ENCODE peak calls at places on chromosomes 5 and 9, in nine cellular contexts. S is tibial artery, G is heart left ventricle, O is neural progenitor cell, B is MG63, Z is NT2/D1, D is uterus, E is transverse colon, L is WERI-Rb-1. X is an unnamed sample. For H3K27me3, the result is how much of the 10 kb centered on the place peaks cover.

GRCh38 chr9:123246534-123246933 is 21.9 kb downstream of the STRBP start:
- DNase-seq in S (no peak), G (no peak), O (no peak), B (no peak), Z (no peak), D (no peak), E (no peak), L (no peak), X (no peak)

GRCh38 chr5:143194206-143194605 is 209.3 kb downstream of the NR3C1 start:
- DNase-seq in S (no peak), G (no peak), O (no peak), B (no peak), Z (no peak), D (no peak), E (no peak), L (no peak), X (no peak)

GRCh38 chr9:109171926-109172325 is 4.9 kb upstream of the FRRS1L start:
- DNase-seq in S (no peak), G (no peak), O (no peak), B (peak), Z (no peak), D (no peak), E (no peak), L (no peak), X (no peak)

GRCh38 chr5:121053055-121053985 is 589.2 kb downstream of the PRR16 start:
- DNase-seq in S (no peak), G (no peak), O (no peak), B (no peak), Z (no peak), D (no peak), E (no peak), L (no peak), X (no peak)

GRCh38 chr5:75274486-75274885 is 37.8 kb upstream of the ANKRD31 start:
- DNase-seq in S (no peak), G (no peak), O (no peak), B (no peak), Z (no peak), D (no peak), E (no peak), L (no peak), X (no peak)

GRCh38 chr5:54022156-54022685 is 288.2 kb downstream of the ARL15 start:
- DNase-seq in S (no peak), G (no peak), O (no peak), B (no peak), Z (no peak), D (no peak), E (no peak), L (no peak), X (no peak)

GRCh38 chr9:118318770-118319443 is 614.7 kb downstream of the TLR4 start:
- DNase-seq in S (no peak), G (peak), O (no peak), B (peak), Z (no peak), D (no peak), E (no peak), L (no peak), X (no peak)

GRCh38 chr5:111227805-111228204 is 3.6 kb downstream of the CAMK4 start:
- DNase-seq in S (no peak), G (no peak), O (no peak), B (peak), Z (no peak), D (no peak), E (peak), L (no peak), X (no peak)

GRCh38 chr5:44389410-44389879 is at the start of gene FGF10:
- DNase-seq in S (no peak), G (no peak), O (peak), B (peak), Z (peak), D (peak), E (peak), L (peak), X (no peak)

GRCh38 chr9:117189121-117189520 is 225.7 kb downstream of the ASTN2 start:
- DNase-seq in S (no peak), G (no peak), O (no peak), B (no peak), Z (no peak), D (no peak), E (no peak), L (no peak), X (no peak)

GRCh38 chr9:117188394-117188793 is 226.5 kb downstream of the ASTN2 start:
- DNase-seq in S (no peak), G (no peak), O (no peak), B (no peak), Z (no peak), D (no peak), E (no peak), L (no peak), X (no peak)

GRCh38 chr9:117187498-117187897 is 227.4 kb downstream of the ASTN2 start:
- DNase-seq in S (no peak), G (no peak), O (no peak), B (no peak), Z (no peak), D (no peak), E (no peak), L (no peak), X (no peak)

GRCh38 chr9:117180896-117181456 is 233.9 kb downstream of the ASTN2 start:
- DNase-seq in S (no peak), G (no peak), O (no peak), B (no peak), Z (no peak), D (no peak), E (no peak), L (no peak), X (no peak)

GRCh38 chr9:117184173-117184572 is 230.7 kb downstream of the ASTN2 start:
- DNase-seq in S (no peak), G (no peak), O (no peak), B (peak), Z (no peak), D (no peak), E (no peak), L (no peak), X (no peak)
- H3K27me3 ChIP-seq in S (under half), G (under half), O (under half), B (under half), Z (under half), D (under half), E (under half), L (under half), X (under half)

DNA sequence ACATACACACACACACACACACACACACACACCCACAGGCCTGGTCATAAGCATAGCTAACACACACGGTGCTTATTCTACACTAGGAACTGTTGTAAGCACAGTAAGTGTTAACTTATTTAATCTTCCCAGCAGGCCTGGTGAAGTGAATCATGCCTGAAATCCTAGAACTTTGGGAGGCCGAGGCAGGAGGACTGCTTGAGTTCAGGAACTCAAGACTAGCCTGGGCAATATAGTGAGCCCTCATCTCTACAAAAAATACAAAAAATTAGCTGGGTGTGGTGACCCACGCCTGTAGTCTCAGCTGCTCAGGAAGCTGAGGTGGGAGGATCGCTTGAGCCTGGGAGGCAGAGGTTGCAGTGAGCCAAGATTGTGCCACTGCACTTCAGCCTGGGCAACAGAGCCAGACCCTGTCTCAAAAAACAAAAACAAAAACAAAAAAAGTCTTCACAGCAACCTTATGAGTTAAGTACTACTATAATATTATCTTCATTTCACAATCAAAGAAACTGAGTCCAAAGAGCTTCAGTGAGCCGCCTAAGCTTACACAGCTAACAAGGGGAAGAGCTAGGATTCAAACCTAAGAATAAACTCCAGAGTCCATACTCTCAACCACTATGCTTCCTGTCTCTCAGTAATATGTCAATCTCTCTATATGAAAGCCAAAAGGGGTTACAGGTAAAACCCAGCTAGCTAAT is 2.3 kb downstream of the MEGF9 start:
- DNase-seq in S (no peak), G (no peak), O (no peak), B (no peak), Z (no peak), D (no peak), E (no peak), L (no peak), X (no peak)
- H3K4me3 ChIP-seq in S (peak), G (no peak), O (peak), B (no peak), Z (no peak), D (no peak), E (no peak), L (no peak), X (peak)

GRCh38 chr5:116573279-116573616 is 1.4 kb downstream of the SEMA6A start:
- DNase-seq in S (peak), G (peak), O (peak), B (no peak), Z (no peak), D (peak), E (peak), L (peak), X (no peak)

GRCh38 chr5:116573617-116574431 is 799 bp downstream of the SEMA6A start:
- DNase-seq in S (peak), G (peak), O (peak), B (peak), Z (no peak), D (no peak), E (peak), L (peak), X (no peak)

GRCh38 chr5:116571568-116572321 is 2.9 kb downstream of the SEMA6A start:
- DNase-seq in S (no peak), G (no peak), O (peak), B (no peak), Z (no peak), D (no peak), E (no peak), L (no peak), X (no peak)

GRCh38 chr5:116574682-116575634 is at the start of gene SEMA6A:
- DNase-seq in S (peak), G (peak), O (peak), B (peak), Z (peak), D (peak), E (peak), L (peak), X (peak)

GRCh38 chr5:116572375-116573278 is 2.0 kb downstream of the SEMA6A start:
- DNase-seq in S (peak), G (peak), O (peak), B (no peak), Z (no peak), D (peak), E (peak), L (peak), X (no peak)
- H3K27me3 ChIP-seq in S (under half), G (under half), O (under half), B (half or more), Z (under half), D (under half), E (under half), L (under half), X (under half)

GRCh38 chr9:34151398-34151797 is 24.9 kb upstream of the DCAF12 start:
- DNase-seq in S (no peak), G (no peak), O (no peak), B (no peak), Z (no peak), D (no peak), E (no peak), L (no peak), X (no peak)
- H3K4me3 ChIP-seq in S (no peak), G (no peak), O (no peak), B (no peak), Z (no peak), D (no peak), E (no peak), L (no peak), X (no peak)

GRCh38 chr5:170627271-170627670 is 123.5 kb downstream of the KCNIP1 start:
- DNase-seq in S (no peak), G (no peak), O (no peak), B (no peak), Z (no peak), D (no peak), E (no peak), L (no peak), X (no peak)
- H3K27me3 ChIP-seq in S (under half), G (under half), O (under half), B (under half), Z (under half), D (under half), E (under half), L (half or more), X (under half)

DNA sequence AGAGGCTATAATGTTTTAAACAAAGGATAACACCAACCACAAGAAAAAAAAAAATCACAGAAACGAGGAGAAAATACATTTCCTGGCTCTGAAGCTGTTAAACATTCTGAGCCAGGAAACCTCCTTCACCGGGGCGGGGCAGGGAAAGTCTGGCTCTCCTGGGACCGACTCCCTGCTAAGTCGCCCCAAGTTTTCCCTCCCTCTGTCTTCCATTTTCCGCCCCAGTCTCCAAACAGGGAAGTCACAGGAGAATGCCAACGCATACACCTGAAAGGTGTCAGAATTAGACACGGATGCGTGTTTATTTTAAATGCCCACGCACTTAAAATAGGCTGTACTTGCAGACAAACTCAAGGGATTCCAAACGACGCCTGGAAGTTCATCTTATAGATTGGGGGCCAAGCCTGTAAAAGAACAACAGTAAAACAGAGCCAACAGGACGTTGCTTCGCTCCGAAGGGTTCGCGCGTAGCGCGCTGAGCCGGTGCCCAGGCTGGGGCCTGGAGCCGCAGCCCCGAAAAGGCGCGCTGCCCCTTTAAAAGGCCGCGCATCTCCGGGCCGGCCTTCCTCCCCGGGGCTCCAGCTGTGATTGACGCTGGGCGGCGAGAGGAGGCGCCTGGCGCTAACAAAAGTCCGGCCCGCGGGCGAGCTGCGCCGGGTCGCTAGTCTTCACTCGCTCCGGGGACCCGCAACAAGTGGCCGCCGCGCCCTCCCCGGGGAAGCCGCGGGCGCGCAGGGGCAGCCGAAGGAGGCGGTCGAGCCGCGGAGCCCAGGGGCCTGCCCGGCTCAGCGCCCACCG is at the start of gene FBXL7:
- DNase-seq in S (peak), G (peak), O (peak), B (peak), Z (peak), D (peak), E (peak), L (peak), X (peak)
- H3K4me3 ChIP-seq in S (peak), G (peak), O (peak), B (peak), Z (peak), D (peak), E (peak), L (peak), X (peak)

GRCh38 chr9:93346240-93347112 is 105.0 kb upstream of the FAM120A start:
- DNase-seq in S (no peak), G (no peak), O (peak), B (peak), Z (no peak), D (no peak), E (no peak), L (no peak), X (no peak)
- H3K27me3 ChIP-seq in S (under half), G (under half), O (half or more), B (under half), Z (under half), D (under half), E (under half), L (under half), X (under half)

GRCh38 chr5:52727568-52727967 is 60.1 kb upstream of the ITGA1 start:
- DNase-seq in S (peak), G (peak), O (no peak), B (peak), Z (no peak), D (peak), E (no peak), L (no peak), X (no peak)
- H3K4me3 ChIP-seq in S (no peak), G (no peak), O (no peak), B (no peak), Z (no peak), D (no peak), E (no peak), L (no peak), X (no peak)

DNA sequence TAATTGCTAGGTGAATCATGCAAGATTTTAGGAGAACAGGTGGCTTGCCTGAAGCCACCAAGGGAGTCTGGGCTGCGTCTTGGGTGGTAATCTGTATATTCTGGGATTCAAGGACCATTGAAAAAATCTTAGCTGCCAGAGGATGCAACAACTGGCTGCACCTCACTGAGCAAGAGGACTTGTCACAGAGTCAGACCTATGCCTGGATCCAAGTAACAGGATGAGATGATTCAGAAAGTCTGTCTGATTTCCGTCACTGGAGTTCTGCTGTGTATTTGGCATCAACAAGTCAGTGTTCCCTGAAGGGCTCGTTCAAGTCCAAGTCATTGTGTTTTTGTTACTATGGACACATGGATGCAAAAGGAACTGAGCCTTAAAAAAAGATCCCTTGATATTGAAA is 37.8 kb upstream of the CARTPT start:
- DNase-seq in S (no peak), G (no peak), O (no peak), B (no peak), Z (no peak), D (no peak), E (no peak), L (no peak), X (no peak)
- H3K27me3 ChIP-seq in S (under half), G (under half), O (under half), B (under half), Z (under half), D (under half), E (under half), L (under half), X (under half)

GRCh38 chr9:20382460-20383071 is 239.7 kb downstream of the MLLT3 start:
- DNase-seq in S (no peak), G (no peak), O (no peak), B (no peak), Z (no peak), D (no peak), E (no peak), L (no peak), X (no peak)

GRCh38 chr9:20380546-20380945 is 241.8 kb downstream of the MLLT3 start:
- DNase-seq in S (no peak), G (no peak), O (no peak), B (no peak), Z (no peak), D (no peak), E (no peak), L (no peak), X (no peak)

GRCh38 chr9:20376780-20377179 is 245.5 kb downstream of the MLLT3 start:
- DNase-seq in S (no peak), G (no peak), O (no peak), B (no peak), Z (no peak), D (no peak), E (no peak), L (no peak), X (no peak)

GRCh38 chr9:20378851-20379250 is 243.4 kb downstream of the MLLT3 start:
- DNase-seq in S (no peak), G (no peak), O (no peak), B (no peak), Z (no peak), D (no peak), E (no peak), L (no peak), X (no peak)

DNA sequence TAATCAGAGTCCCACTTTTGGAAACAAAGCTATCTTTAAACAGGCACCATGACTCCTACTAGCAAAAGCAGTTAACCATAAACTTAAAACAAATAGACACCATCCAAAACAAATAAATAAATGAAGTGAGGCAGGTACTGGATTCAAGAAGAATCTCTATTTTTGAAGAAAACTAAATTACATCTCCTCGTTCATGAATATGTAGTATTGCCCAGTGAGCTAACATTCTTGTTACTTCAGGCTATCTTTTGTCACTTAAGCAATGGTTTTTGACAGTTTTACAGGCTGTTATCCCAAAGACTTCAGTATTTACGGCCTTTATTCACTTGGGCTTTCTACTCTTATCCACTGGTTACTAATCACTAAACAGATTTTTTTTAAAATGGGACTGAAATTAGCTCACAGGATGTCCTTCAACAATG is 242.5 kb downstream of the MLLT3 start:
- DNase-seq in S (no peak), G (no peak), O (no peak), B (no peak), Z (no peak), D (no peak), E (no peak), L (no peak), X (no peak)
- H3K4me3 ChIP-seq in S (no peak), G (no peak), O (no peak), B (no peak), Z (no peak), D (no peak), E (no peak), L (no peak), X (no peak)